ENCODE peak calls at places on chromosomes 16 and 17, in eight cellular contexts. F is OCI-LY7; K is CD4-positive, alpha-beta memory T cell; J is foreskin keratinocyte; U is adrenal gland; I is ascending aorta; A is A549; W is testis. X is an unnamed sample.

GRCh38 chr16:75494696-75495601 is at the start of gene CHST6:
- DNase-seq in F (no peak), K (no peak), I (no peak), W (peak; percentile 63), J (peak; percentile 17), A (peak; percentile 17), U (peak; percentile 59), X (no peak)

GRCh38 chr16:56732832-56733231 is 2.9 kb downstream of the NUP93 start:
- DNase-seq in K (no peak), J (no peak), U (no peak), A (no peak), W (no peak), F (no peak), I (no peak), X (no peak)

GRCh38 chr16:65570261-65570660 is 448.4 kb upstream of the CDH11 start:
- DNase-seq in F (no peak), I (no peak), K (no peak), U (no peak), J (no peak), W (no peak), A (no peak), X (no peak)

GRCh38 chr17:31442276-31442675 is 50.8 kb downstream of the RAB11FIP4 start:
- DNase-seq in J (no peak), F (no peak), I (no peak), W (no peak), A (no peak), U (no peak), K (no peak), X (no peak)

GRCh38 chr16:88524973-88525662 is 45.1 kb upstream of the ZC3H18 start:
- DNase-seq in F (no peak), I (no peak), K (no peak), J (no peak), W (no peak), A (no peak), U (no peak), X (no peak)

GRCh38 chr17:79541038-79541437 is 69.8 kb downstream of the RBFOX3 start:
- DNase-seq in I (no peak), W (no peak), J (no peak), F (no peak), K (no peak), U (no peak), A (no peak), X (no peak)

GRCh38 chr17:9141423-9141753 is 120.1 kb downstream of the NTN1 start:
- DNase-seq in F (no peak), A (no peak), U (no peak), W (no peak), K (no peak), J (no peak), I (no peak), X (no peak)

GRCh38 chr16:83162791-83163190 is 536.0 kb downstream of the CDH13 start:
- DNase-seq in A (no peak), U (no peak), J (no peak), I (no peak), W (no peak), F (no peak), K (no peak), X (no peak)

GRCh38 chr16:89052191-89052787 is 41.4 kb upstream of the ACSF3 start:
- DNase-seq in A (no peak), K (no peak), U (no peak), W (no peak), F (no peak), J (no peak), I (no peak), X (no peak)

GRCh38 chr17:12180644-12181261 is 160.1 kb downstream of the MAP2K4 start:
- DNase-seq in I (no peak), K (no peak), A (peak; percentile 74), W (peak; percentile 62), U (peak; percentile 28), F (peak; percentile 54), J (peak; percentile 22), X (no peak)

GRCh38 chr16:1414532-1415265 is at the start of gene UNKL:
- DNase-seq in A (peak; percentile 55), F (peak; percentile 84), K (peak; percentile 79), J (no peak), W (peak; percentile 76), I (no peak), U (peak; percentile 69), X (no peak)

GRCh38 chr17:10754109-10754508 is 24.3 kb upstream of the TMEM220 start:
- DNase-seq in U (peak; percentile 85), J (peak; percentile 6), K (no peak), W (peak; percentile 67), I (no peak), F (peak; percentile 33), A (peak; percentile 80), X (no peak)

GRCh38 chr16:86243123-86243473 is 267.2 kb upstream of the FOXF1 start:
- DNase-seq in U (no peak), I (no peak), A (no peak), J (no peak), F (no peak), W (no peak), K (no peak), X (no peak)

GRCh38 chr17:43809121-43809520 is 23.8 kb downstream of the MPP3 start:
- DNase-seq in I (no peak), F (no peak), J (no peak), A (no peak), U (no peak), W (no peak), K (no peak), X (no peak)

GRCh38 chr17:82063424-82064415 is 1.9 kb downstream of the DUS1L start:
- DNase-seq in K (no peak), U (no peak), W (no peak), I (no peak), F (no peak), J (no peak), A (no peak), X (no peak)

GRCh38 chr17:64225410-64225809 is 37.6 kb downstream of the TEX2 start:
- DNase-seq in W (no peak), I (no peak), F (no peak), K (no peak), A (no peak), U (no peak), J (no peak), X (no peak)

GRCh38 chr16:49019081-49019633 is 262.5 kb downstream of the CBLN1 start:
- DNase-seq in F (no peak), K (no peak), U (no peak), J (no peak), I (no peak), A (no peak), W (no peak), X (peak; percentile 62)

GRCh38 chr17:1259910-1260389 is 10.3 kb upstream of the BHLHA9 start:
- DNase-seq in I (no peak), A (no peak), W (no peak), K (peak; percentile 45), U (no peak), J (peak; percentile 13), F (no peak), X (no peak)

GRCh38 chr16:9859706-9860105 is 322.5 kb downstream of the GRIN2A start:
- DNase-seq in I (no peak), A (no peak), K (no peak), W (no peak), F (no peak), J (no peak), U (no peak), X (no peak)

GRCh38 chr16:81655474-81656162 is 123.5 kb upstream of the PLCG2 start:
- DNase-seq in I (no peak), K (no peak), A (no peak), W (no peak), F (no peak), J (no peak), U (no peak), X (no peak)

GRCh38 chr16:76683051-76683450 is 405.9 kb downstream of the CNTNAP4 start:
- DNase-seq in J (no peak), K (no peak), A (no peak), I (no peak), F (no peak), U (no peak), W (no peak), X (no peak)

GRCh38 chr16:73390936-73391335 is 343.0 kb upstream of the ZFHX3 start:
- DNase-seq in U (no peak), F (no peak), W (no peak), I (no peak), K (no peak), J (no peak), A (no peak), X (peak; percentile 60)

GRCh38 chr17:37829446-37830142 is 84.7 kb upstream of the HNF1B start:
- DNase-seq in A (no peak), I (no peak), J (no peak), F (peak; percentile 88), W (no peak), U (no peak), K (no peak), X (no peak)

GRCh38 chr17:27506348-27507218 is 50.3 kb downstream of the KSR1 start:
- DNase-seq in K (no peak), W (no peak), F (peak; percentile 74), A (no peak), I (no peak), U (no peak), J (no peak), X (no peak)

GRCh38 chr17:27634781-27635180 is 3.8 kb downstream of the LGALS9 start:
- DNase-seq in I (no peak), U (no peak), F (no peak), J (no peak), K (no peak), W (no peak), A (no peak), X (no peak)

GRCh38 chr16:2517954-2518605 is 2.1 kb upstream of the AMDHD2 start:
- DNase-seq in F (no peak), K (no peak), I (no peak), J (no peak), A (no peak), U (no peak), W (no peak), X (no peak)
- H3K4me1 ChIP-seq in F (peaks cover 39% of the 10 kb centered on the region), K (peaks cover 67% of the 10 kb centered on the region), I (peaks cover 12% of the 10 kb centered on the region), J (peaks cover 7% of the 10 kb centered on the region), A (peaks cover 43% of the 10 kb centered on the region), U (peaks cover 64% of the 10 kb centered on the region), W (peaks cover 61% of the 10 kb centered on the region), X (peaks cover 68% of the 10 kb centered on the region)

GRCh38 chr17:50658602-50659001 is 23.9 kb downstream of the ABCC3 start:
- DNase-seq in J (no peak), F (no peak), W (no peak), A (no peak), U (peak; percentile 68), I (no peak), K (no peak), X (no peak)
- H3K4me1 ChIP-seq in J (peaks cover 12% of the 10 kb centered on the region), F (peaks cover 8% of the 10 kb centered on the region), W (peaks cover 14% of the 10 kb centered on the region), A (peaks cover 87% of the 10 kb centered on the region), U (peaks cover 51% of the 10 kb centered on the region), I (peaks cover 18% of the 10 kb centered on the region), K (peaks cover 6% of the 10 kb centered on the region), X (peaks cover 36% of the 10 kb centered on the region)

GRCh38 chr17:4529533-4530152 is 25.5 kb downstream of the MYBBP1A start:
- DNase-seq in A (no peak), I (no peak), U (no peak), J (no peak), W (no peak), F (no peak), K (no peak), X (no peak)
- H3K4me1 ChIP-seq in A (peaks cover 13% of the 10 kb centered on the region), I (no peaks in the 10 kb centered on the region), U (peaks cover 7% of the 10 kb centered on the region), J (no peaks in the 10 kb centered on the region), W (peaks cover 10% of the 10 kb centered on the region), F (peaks cover 15% of the 10 kb centered on the region), K (no peaks in the 10 kb centered on the region), X (peaks cover 30% of the 10 kb centered on the region)

DNA sequence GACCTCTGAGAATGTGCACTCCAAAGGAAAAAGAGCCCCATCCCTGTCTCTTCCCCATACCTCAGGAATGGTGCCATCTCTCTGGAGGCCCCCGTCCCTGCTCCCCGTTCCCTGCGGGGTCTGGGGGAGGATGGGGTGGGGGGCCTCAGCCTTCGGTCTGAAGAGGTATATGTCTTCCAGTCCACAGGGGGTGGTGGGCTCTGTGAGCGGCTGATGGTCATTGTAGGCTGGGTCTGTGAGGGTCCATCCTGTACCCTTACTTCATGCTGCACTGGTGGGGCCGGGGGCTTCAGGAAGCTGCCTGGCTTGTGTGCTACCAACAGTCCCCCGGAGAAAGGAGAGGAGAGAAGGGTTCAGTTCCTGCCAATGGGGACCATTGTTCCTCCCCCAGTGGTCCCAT is 6.1 kb downstream of the GAS2L2 start:
- DNase-seq in I (no peak), F (no peak), J (no peak), U (no peak), A (no peak), K (no peak), W (no peak), X (no peak)
- H3K4me1 ChIP-seq in I (no peaks in the 10 kb centered on the region), F (no peaks in the 10 kb centered on the region), J (peaks cover 5% of the 10 kb centered on the region), U (no peaks in the 10 kb centered on the region), A (peaks cover 12% of the 10 kb centered on the region), K (no peaks in the 10 kb centered on the region), W (peaks cover 8% of the 10 kb centered on the region), X (peaks cover 9% of the 10 kb centered on the region)